ENCODE peak calls at places on chromosomes 2 and 18, in six cellular contexts. K, S, R, B, Q and H are unnamed samples.

GRCh38 chr2:179106342-179107178 is 56.6 kb upstream of the CCDC141 start:
- DNase-seq in K (peak), S (no peak), R (no peak), B (peak), Q (no peak), H (peak)

GRCh38 chr2:238097201-238097987 is 2.7 kb upstream of the ESPNL start:
- DNase-seq in K (no peak), S (no peak), R (no peak), B (no peak), Q (no peak), H (no peak)

GRCh38 chr2:115162454-115163293 is 720.2 kb downstream of the DPP10 start:
- DNase-seq in K (no peak), S (peak), R (peak), B (peak), Q (no peak), H (peak)

GRCh38 chr2:25380586-25381360 is 39.0 kb upstream of the DNMT3A start:
- DNase-seq in K (no peak), S (no peak), R (no peak), B (no peak), Q (no peak), H (no peak)

GRCh38 chr2:224518806-224519580 is 66.2 kb downstream of the CUL3 start:
- DNase-seq in K (peak), S (no peak), R (no peak), B (peak), Q (no peak), H (peak)

GRCh38 chr2:165453672-165454071 is 15.8 kb upstream of the CSRNP3 start:
- DNase-seq in K (no peak), S (no peak), R (no peak), B (no peak), Q (no peak), H (no peak)

GRCh38 chr18:5444847-5445246 is 99.0 kb downstream of the EPB41L3 start:
- DNase-seq in K (no peak), S (no peak), R (no peak), B (no peak), Q (no peak), H (no peak)

GRCh38 chr2:119106301-119106897 is 52.2 kb downstream of the C1QL2 start:
- DNase-seq in K (peak), S (peak), R (peak), B (peak), Q (no peak), H (peak)

GRCh38 chr2:75054296-75054695 is 95.9 kb downstream of the POLE4 start:
- DNase-seq in K (no peak), S (no peak), R (no peak), B (no peak), Q (no peak), H (no peak)

GRCh38 chr2:178227187-178227586 is 32.9 kb downstream of the OSBPL6 start:
- DNase-seq in K (peak), S (no peak), R (no peak), B (peak), Q (no peak), H (no peak)

GRCh38 chr18:79878741-79879358 is 72.6 kb downstream of the SLC66A2 start:
- DNase-seq in K (no peak), S (no peak), R (no peak), B (no peak), Q (no peak), H (no peak)

GRCh38 chr2:172402184-172402583 is 25.2 kb upstream of the ITGA6 start:
- DNase-seq in K (no peak), S (no peak), R (no peak), B (no peak), Q (no peak), H (no peak)

GRCh38 chr2:172397136-172397825 is 30.1 kb upstream of the ITGA6 start:
- DNase-seq in K (no peak), S (no peak), R (no peak), B (no peak), Q (no peak), H (peak)

GRCh38 chr2:172403402-172403801 is 24.0 kb upstream of the ITGA6 start:
- DNase-seq in K (no peak), S (no peak), R (no peak), B (no peak), Q (no peak), H (no peak)

GRCh38 chr2:172398444-172398843 is 28.9 kb upstream of the ITGA6 start:
- DNase-seq in K (no peak), S (no peak), R (no peak), B (no peak), Q (no peak), H (peak)

GRCh38 chr2:172399765-172400164 is 27.6 kb upstream of the ITGA6 start:
- DNase-seq in K (no peak), S (no peak), R (no peak), B (no peak), Q (no peak), H (no peak)
- H2BK15ac ChIP-seq in K (no peak), S (no peak), R (no peak), B (no peak), Q (no peak), H (no peak)

DNA sequence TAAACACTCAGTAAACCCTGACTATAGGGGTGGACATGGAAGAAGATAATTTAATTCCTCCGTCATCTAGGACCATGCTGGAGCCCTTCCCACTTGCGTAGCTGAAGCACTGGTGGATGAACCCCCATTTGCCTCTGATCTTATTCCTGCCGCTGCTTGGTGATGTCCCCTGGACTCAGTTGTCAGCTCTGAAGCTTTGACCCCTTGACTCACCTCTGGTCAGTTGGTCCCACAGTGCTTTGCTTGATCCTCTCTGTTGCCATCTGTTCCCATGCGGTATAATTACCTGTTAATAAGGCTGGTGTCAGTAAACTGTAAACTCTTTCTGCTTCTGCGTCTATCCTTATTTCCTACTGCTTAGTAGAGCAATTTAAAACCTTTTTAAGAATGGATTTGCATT is 126.9 kb downstream of the SPTBN1 start:
- DNase-seq in K (no peak), S (no peak), R (no peak), B (no peak), Q (no peak), H (no peak)
- H3K4ac ChIP-seq in K (no peak), S (no peak), R (no peak), B (no peak), Q (no peak), H (no peak)

GRCh38 chr2:152165306-152165705 is 10.3 kb downstream of the STAM2 start:
- DNase-seq in K (no peak), S (no peak), R (no peak), B (no peak), Q (no peak), H (no peak)

GRCh38 chr2:152165780-152166179 is 9.8 kb downstream of the STAM2 start:
- DNase-seq in K (no peak), S (no peak), R (no peak), B (no peak), Q (no peak), H (no peak)

GRCh38 chr2:152171733-152172132 is 3.8 kb downstream of the STAM2 start:
- DNase-seq in K (no peak), S (no peak), R (no peak), B (peak), Q (no peak), H (no peak)

GRCh38 chr2:152166633-152167032 is 8.9 kb downstream of the STAM2 start:
- DNase-seq in K (peak), S (no peak), R (no peak), B (peak), Q (no peak), H (no peak)

GRCh38 chr2:152167070-152167469 is 8.5 kb downstream of the STAM2 start:
- DNase-seq in K (no peak), S (no peak), R (no peak), B (no peak), Q (no peak), H (no peak)
- H3K4me2 ChIP-seq in K (peak), S (no peak), R (no peak), B (no peak), Q (no peak), H (no peak)

GRCh38 chr2:72862239-72862988 is 24.8 kb upstream of the SPR start:
- DNase-seq in K (peak), S (peak), R (peak), B (peak), Q (peak), H (peak)
- H2BK15ac ChIP-seq in K (no peak), S (no peak), R (no peak), B (no peak), Q (peak), H (no peak)

GRCh38 chr2:149169653-149170052 is 131.2 kb downstream of the LYPD6B start:
- DNase-seq in K (no peak), S (no peak), R (no peak), B (peak), Q (no peak), H (peak)

GRCh38 chr2:149167941-149168340 is 129.4 kb downstream of the LYPD6B start:
- DNase-seq in K (no peak), S (no peak), R (no peak), B (no peak), Q (no peak), H (no peak)

GRCh38 chr2:149164296-149164695 is 125.8 kb downstream of the LYPD6B start:
- DNase-seq in K (no peak), S (no peak), R (no peak), B (no peak), Q (no peak), H (no peak)

GRCh38 chr2:149164827-149165226 is 126.3 kb downstream of the LYPD6B start:
- DNase-seq in K (no peak), S (no peak), R (no peak), B (no peak), Q (no peak), H (no peak)

GRCh38 chr2:149166958-149167810 is 128.7 kb downstream of the LYPD6B start:
- DNase-seq in K (no peak), S (no peak), R (no peak), B (peak), Q (no peak), H (no peak)
- H3K4ac ChIP-seq in K (no peak), S (no peak), R (no peak), B (no peak), Q (no peak), H (no peak)

GRCh38 chr2:200523604-200524003 is 2.4 kb upstream of the SGO2 start:
- DNase-seq in K (no peak), S (no peak), R (no peak), B (no peak), Q (no peak), H (no peak)

GRCh38 chr2:200523158-200523557 is 2.8 kb upstream of the SGO2 start:
- DNase-seq in K (no peak), S (no peak), R (no peak), B (no peak), Q (no peak), H (no peak)

GRCh38 chr2:200525882-200526651 is at the start of gene SGO2:
- DNase-seq in K (peak), S (peak), R (peak), B (peak), Q (peak), H (peak)

GRCh38 chr2:200525066-200525465 is 941 bp upstream of the SGO2 start:
- DNase-seq in K (peak), S (no peak), R (no peak), B (no peak), Q (no peak), H (no peak)

DNA sequence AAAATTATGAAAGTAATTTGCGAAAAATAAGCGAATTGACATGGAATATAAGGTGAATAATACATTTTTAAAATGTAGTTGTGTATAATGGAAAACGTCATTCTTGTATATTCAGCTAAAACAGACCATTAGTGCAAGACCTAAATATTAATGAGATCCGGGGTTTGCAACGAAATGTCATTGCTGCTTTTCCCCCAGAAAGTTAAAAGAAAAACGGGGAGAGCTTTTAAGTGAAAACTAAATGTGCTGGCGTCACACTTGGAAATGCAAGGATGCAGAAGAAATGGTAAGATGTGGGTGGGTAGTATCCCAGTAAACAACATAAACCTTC is 491 bp upstream of the SGO2 start:
- DNase-seq in K (no peak), S (no peak), R (no peak), B (no peak), Q (no peak), H (no peak)
- H3K4me2 ChIP-seq in K (peak), S (peak), R (peak), B (peak), Q (peak), H (peak)

GRCh38 chr2:198055726-198056125 is 251.3 kb downstream of the PLCL1 start:
- DNase-seq in K (no peak), S (no peak), R (no peak), B (no peak), Q (no peak), H (peak)
- H2BK15ac ChIP-seq in K (no peak), S (no peak), R (no peak), B (no peak), Q (no peak), H (no peak)

GRCh38 chr18:50133526-50133925 is 61.4 kb downstream of the MYO5B start:
- DNase-seq in K (no peak), S (no peak), R (no peak), B (no peak), Q (no peak), H (no peak)

GRCh38 chr18:50127516-50128229 is 67.3 kb downstream of the MYO5B start:
- DNase-seq in K (no peak), S (no peak), R (no peak), B (no peak), Q (no peak), H (no peak)

GRCh38 chr18:50135903-50136302 is 59.0 kb downstream of the MYO5B start:
- DNase-seq in K (no peak), S (no peak), R (no peak), B (no peak), Q (no peak), H (peak)

GRCh38 chr18:50128506-50129271 is 66.3 kb downstream of the MYO5B start:
- DNase-seq in K (no peak), S (no peak), R (peak), B (no peak), Q (no peak), H (no peak)

GRCh38 chr18:50131591-50131990 is 63.4 kb downstream of the MYO5B start:
- DNase-seq in K (no peak), S (no peak), R (no peak), B (no peak), Q (no peak), H (no peak)
- H3K4ac ChIP-seq in K (no peak), S (no peak), R (no peak), B (no peak), Q (no peak), H (no peak)

GRCh38 chr18:46379323-46379950 is 275.3 kb downstream of the HAUS1 start:
- DNase-seq in K (no peak), S (no peak), R (no peak), B (no peak), Q (no peak), H (no peak)

GRCh38 chr18:46388295-46388694 is 268.7 kb downstream of the LOXHD1 start:
- DNase-seq in K (no peak), S (no peak), R (no peak), B (no peak), Q (no peak), H (no peak)

GRCh38 chr18:46386788-46387187 is 270.2 kb downstream of the LOXHD1 start:
- DNase-seq in K (no peak), S (no peak), R (no peak), B (no peak), Q (no peak), H (no peak)

GRCh38 chr18:46387426-46388131 is 269.4 kb downstream of the LOXHD1 start:
- DNase-seq in K (no peak), S (no peak), R (no peak), B (no peak), Q (no peak), H (no peak)

GRCh38 chr18:46385124-46385523 is 271.9 kb downstream of the LOXHD1 start:
- DNase-seq in K (no peak), S (no peak), R (no peak), B (no peak), Q (no peak), H (no peak)
- H3K4me2 ChIP-seq in K (no peak), S (no peak), R (no peak), B (no peak), Q (no peak), H (no peak)

GRCh38 chr2:231960810-231961348 is 634 bp upstream of the DIS3L2 start:
- DNase-seq in K (no peak), S (no peak), R (no peak), B (no peak), Q (no peak), H (no peak)
- H2BK15ac ChIP-seq in K (no peak), S (peak), R (peak), B (peak), Q (peak), H (no peak)